ENCODE peak calls at places on chromosomes 7 and 10, in seven cellular contexts. B, Q, Z, C, F, J and A are unnamed samples.

GRCh38 chr10:117550042-117550441 is 7.5 kb downstream of the EMX2 start:
- DNase-seq in Q (no peak), B (no peak), C (no peak), Z (no peak), J (no peak), F (no peak), A (no peak)

GRCh38 chr7:90850516-90850915 is 254.4 kb downstream of the CDK14 start:
- DNase-seq in B (no peak), J (peak; percentile 11), F (no peak), Q (no peak), Z (no peak), C (no peak), A (no peak)

GRCh38 chr7:55074008-55074499 is 55.2 kb downstream of the EGFR start:
- DNase-seq in Q (no peak), J (no peak), Z (no peak), C (no peak), F (no peak), B (peak; percentile 87), A (peak; percentile 35)

GRCh38 chr7:15560968-15561367 is 847 bp downstream of the AGMO start:
- DNase-seq in Z (no peak), Q (no peak), J (no peak), B (no peak), C (no peak), F (no peak), A (no peak)

GRCh38 chr7:132255898-132256297 is 320.4 kb downstream of the PLXNA4 start:
- DNase-seq in Z (peak; percentile 73), B (no peak), Q (peak; percentile 31), C (no peak), J (peak; percentile 70), F (no peak), A (no peak)

GRCh38 chr7:24831240-24831639 is 74.0 kb upstream of the GSDME start:
- DNase-seq in F (no peak), B (no peak), Z (no peak), C (no peak), J (no peak), Q (no peak), A (no peak)

GRCh38 chr10:50604049-50604640 is 19.6 kb downstream of the SGMS1 start:
- DNase-seq in F (no peak), Q (no peak), C (no peak), Z (no peak), B (no peak), J (no peak), A (no peak)

GRCh38 chr7:109751241-109751640 is 1181.6 kb downstream of the DNAJB9 start:
- DNase-seq in J (no peak), Z (no peak), Q (no peak), C (no peak), F (no peak), B (no peak), A (no peak)

GRCh38 chr7:34991938-34992840 is 45.1 kb downstream of the DPY19L1 start:
- DNase-seq in Q (no peak), Z (no peak), F (no peak), C (peak; percentile 16), J (no peak), B (peak; percentile 65), A (peak; percentile 37)

GRCh38 chr10:5314866-5315265 is 49.9 kb upstream of the UCN3 start:
- DNase-seq in F (no peak), B (no peak), C (no peak), Z (no peak), Q (no peak), J (no peak), A (no peak)

GRCh38 chr7:100568936-100569844 is 4.5 kb downstream of the SAP25 start:
- DNase-seq in B (peak; percentile 83), Q (peak; percentile 61), C (no peak), Z (peak; percentile 80), F (peak; percentile 73), J (peak; percentile 72), A (peak; percentile 41)

GRCh38 chr10:5488272-5489161 is 10.9 kb downstream of the CALML5 start:
- DNase-seq in Q (peak; percentile 74), Z (no peak), B (peak; percentile 92), C (no peak), J (no peak), F (no peak), A (no peak)

GRCh38 chr10:99621454-99622246 is 1.4 kb upstream of the SLC25A28 start:
- DNase-seq in J (no peak), Q (no peak), C (no peak), Z (no peak), F (peak; percentile 50), B (no peak), A (no peak)

GRCh38 chr7:114663502-114663901 is 248.9 kb downstream of the FOXP2 start:
- DNase-seq in Q (no peak), C (no peak), F (no peak), J (peak; percentile 54), Z (no peak), B (no peak), A (no peak)

GRCh38 chr10:70234668-70235447 is 1.6 kb upstream of the PPA1 start:
- DNase-seq in B (no peak), C (no peak), F (peak; percentile 66), Q (no peak), Z (peak; percentile 54), J (no peak), A (no peak)

GRCh38 chr10:130243015-130243414 is 106.8 kb downstream of the GLRX3 start:
- DNase-seq in J (no peak), Q (no peak), Z (no peak), F (no peak), C (no peak), B (no peak), A (no peak)

GRCh38 chr10:126468467-126468866 is 80.2 kb upstream of the ADAM12 start:
- DNase-seq in Q (no peak), C (no peak), B (no peak), Z (no peak), F (no peak), J (peak; percentile 7), A (no peak)

GRCh38 chr7:81447351-81447952 is 322.4 kb downstream of the HGF start:
- DNase-seq in Z (no peak), Q (no peak), F (no peak), B (no peak), C (no peak), J (peak; percentile 50), A (no peak)

GRCh38 chr7:124856299-124856888 is 73.2 kb downstream of the POT1 start:
- DNase-seq in Q (no peak), Z (no peak), C (no peak), B (no peak), F (no peak), J (peak; percentile 49), A (no peak)

GRCh38 chr10:114143160-114143559 is 30.8 kb downstream of the CCDC186 start:
- DNase-seq in F (no peak), Z (no peak), B (no peak), Q (no peak), J (no peak), C (no peak), A (no peak)

GRCh38 chr10:60757422-60757895 is 20.8 kb upstream of the CDK1 start:
- DNase-seq in C (no peak), Q (no peak), F (no peak), Z (no peak), J (peak; percentile 2), B (no peak), A (no peak)

GRCh38 chr7:44283381-44284211 is 41.8 kb downstream of the CAMK2B start:
- DNase-seq in F (peak; percentile 5), C (no peak), Q (no peak), J (no peak), B (peak; percentile 28), Z (peak; percentile 74), A (no peak)

GRCh38 chr7:33044986-33045385 is 17.6 kb downstream of the NT5C3A start:
- DNase-seq in Q (no peak), C (no peak), J (no peak), B (no peak), Z (no peak), F (no peak), A (no peak)

DNA sequence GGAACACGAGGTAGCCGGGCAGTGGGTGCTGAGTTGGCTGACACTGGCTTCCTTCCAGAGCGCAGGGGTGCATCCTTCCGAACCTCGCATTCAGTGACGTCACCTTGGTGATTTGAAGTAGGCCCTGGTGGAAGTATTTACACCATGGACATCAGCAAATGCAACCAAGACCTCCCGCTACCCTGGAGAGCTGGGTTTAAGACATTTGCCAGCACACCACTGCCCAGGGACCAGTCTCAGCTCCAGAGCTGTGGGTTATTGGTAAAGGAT is 106.4 kb upstream of the GPR26 start:
- DNase-seq in C (no peak), Q (no peak), B (no peak), Z (no peak), F (no peak), J (no peak), A (no peak)
- H3K27me3 ChIP-seq in C (no peaks in the 10 kb centered on the region), Q (no peaks in the 10 kb centered on the region), B (no peaks in the 10 kb centered on the region), Z (no peaks in the 10 kb centered on the region), F (no peaks in the 10 kb centered on the region), J (no peaks in the 10 kb centered on the region), A (no peaks in the 10 kb centered on the region)

DNA sequence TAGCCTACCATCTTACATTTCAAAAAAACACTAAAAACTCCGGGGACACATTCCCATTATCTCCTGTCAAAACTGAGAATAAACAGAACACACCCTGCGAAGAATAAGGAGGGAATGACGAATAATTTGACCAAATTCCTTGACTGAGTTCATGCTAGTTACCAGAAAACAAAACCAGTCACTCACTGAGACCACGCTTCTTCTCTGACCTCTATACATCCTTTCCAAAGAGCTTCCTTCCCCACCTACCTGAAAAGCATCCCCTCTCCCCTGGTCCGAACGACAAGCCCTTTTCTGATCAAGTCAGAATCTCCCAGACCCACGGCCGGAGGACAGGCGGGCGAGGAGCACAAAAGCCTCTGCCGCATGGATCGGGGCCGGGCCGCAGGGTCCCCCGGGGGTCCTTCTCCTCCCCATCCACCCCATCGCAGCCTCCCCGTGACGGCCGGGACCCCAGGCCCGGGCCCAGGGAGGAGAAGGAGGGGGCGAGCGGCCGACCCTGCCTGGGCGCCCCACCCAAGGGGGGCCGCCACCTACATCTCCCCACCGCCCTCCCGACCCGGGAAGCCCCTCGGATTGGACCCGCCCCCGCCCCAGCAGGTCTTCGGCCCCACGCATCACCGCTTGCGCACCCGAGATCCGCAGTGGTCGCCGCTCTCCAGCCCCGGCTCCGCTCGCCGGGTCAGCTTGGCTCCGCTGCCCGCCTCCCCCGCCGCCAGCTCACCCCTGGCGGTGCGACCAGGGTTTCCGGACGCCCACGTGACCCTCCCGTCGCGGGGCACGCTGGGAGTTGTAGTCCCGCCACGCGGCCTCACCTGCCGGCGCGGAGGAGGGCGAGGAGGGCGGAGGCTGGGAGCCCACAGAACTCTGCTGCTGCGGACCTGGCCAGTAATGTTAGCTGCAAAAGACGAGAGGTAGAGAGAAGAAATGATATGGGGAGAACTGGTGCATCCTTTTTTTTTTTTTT is at the start of gene SLC37A3:
- DNase-seq in J (peak; percentile 94), Z (peak; percentile 94), Q (peak; percentile 90), F (peak; percentile 89), C (peak; percentile 79), B (peak; percentile 95), A (peak; percentile 78)
- H3K27ac ChIP-seq in J (peak within 1 kb of the TSS; percentile 87), Z (peak within 1 kb of the TSS; percentile 15), Q (peak within 1 kb of the TSS; percentile 88), F (peak within 1 kb of the TSS; percentile 63), C (peak within 1 kb of the TSS; percentile 59), B (peak within 1 kb of the TSS; percentile 87), A (peak within 1 kb of the TSS; percentile 68)

GRCh38 chr10:96227206-96227605 is 44.2 kb downstream of the BLNK start:
- DNase-seq in J (no peak), B (no peak), Q (no peak), C (no peak), F (no peak), Z (no peak), A (no peak)
- H3K27me3 ChIP-seq in J (no peaks in the 10 kb centered on the region), B (no peaks in the 10 kb centered on the region), Q (no peaks in the 10 kb centered on the region), C (no peaks in the 10 kb centered on the region), F (no peaks in the 10 kb centered on the region), Z (no peaks in the 10 kb centered on the region), A (no peaks in the 10 kb centered on the region)

DNA sequence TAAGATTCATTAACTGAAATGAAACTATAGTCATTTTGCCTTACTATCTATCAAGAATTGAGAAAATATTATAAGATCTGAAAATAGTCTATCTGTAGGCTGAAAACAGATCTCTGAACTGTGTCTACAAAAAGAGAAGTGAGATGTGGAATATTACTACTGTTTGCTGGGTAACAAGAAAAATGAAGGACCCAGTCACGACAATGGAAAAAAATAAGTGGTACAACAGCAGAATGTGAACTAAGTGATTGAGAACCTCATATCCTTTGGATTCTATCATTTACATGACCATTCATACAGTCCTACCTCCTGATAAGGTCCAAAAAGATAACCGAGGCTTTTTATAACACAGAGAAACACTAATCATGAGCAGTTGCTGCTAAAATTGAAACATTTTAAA is 94.3 kb downstream of the UBE2H start:
- DNase-seq in C (no peak), F (no peak), Z (no peak), J (no peak), B (no peak), Q (no peak), A (no peak)
- H3K27ac ChIP-seq in C (no peak overlapping the region), F (no peak overlapping the region), Z (no peak overlapping the region), J (peak overlapping the region; percentile 40), B (no peak overlapping the region), Q (no peak overlapping the region), A (no peak overlapping the region)